ENCODE peak calls at places on chromosomes 5 and 9, in five cellular contexts. F is colonic mucosa, L is fibroblast of the aortic adventitia, R is hepatocyte, S is mesendoderm. D is an unnamed sample.
A peak's percentile ranks its signal among the peaks of the same experiment; 100 is the strongest.

GRCh38 chr5:6900828-6901227 is 187.6 kb downstream of the TENT4A start:
- DNase-seq in S (no peak), L (no peak), R (peak; percentile 65), F (peak; percentile 47), D (no peak)

GRCh38 chr9:13952906-13953305 is 361.0 kb downstream of the NFIB start:
- DNase-seq in F (no peak), L (no peak), S (no peak), R (no peak), D (no peak)

GRCh38 chr9:4228606-4229005 is 71.3 kb downstream of the GLIS3 start:
- DNase-seq in L (peak; percentile 60), F (peak; percentile 38), S (peak; percentile 10), R (peak; percentile 48), D (peak; percentile 19)

GRCh38 chr5:166781729-166782128 is 1509.7 kb upstream of the WWC1 start:
- DNase-seq in L (no peak), R (no peak), F (no peak), S (peak; percentile 87), D (no peak)

GRCh38 chr5:50853151-50853550 is 186.7 kb downstream of the PARP8 start:
- DNase-seq in F (no peak), R (no peak), L (no peak), S (no peak), D (no peak)

GRCh38 chr9:92315456-92315855 is 9.7 kb downstream of the NOL8 start:
- DNase-seq in F (no peak), S (no peak), R (no peak), L (no peak), D (no peak)

GRCh38 chr9:36386396-36386795 is 13.7 kb downstream of the RNF38 start:
- DNase-seq in L (no peak), R (no peak), S (peak; percentile 56), F (no peak), D (no peak)

GRCh38 chr9:69168709-69169217 is 5.3 kb upstream of the TJP2 start:
- DNase-seq in L (peak; percentile 43), S (peak; percentile 79), F (peak; percentile 64), R (peak; percentile 90), D (peak; percentile 68)

GRCh38 chr9:136283291-136284235 is 20.3 kb downstream of the CCDC187 start:
- DNase-seq in R (peak; percentile 86), S (peak; percentile 79), L (peak; percentile 68), F (peak; percentile 73), D (peak; percentile 42)

GRCh38 chr5:174410716-174411512 is 313.5 kb upstream of the MSX2 start:
- DNase-seq in R (no peak), S (peak; percentile 32), L (peak; percentile 27), F (no peak), D (no peak)

GRCh38 chr5:106956901-106957300 is 713.8 kb downstream of the EFNA5 start:
- DNase-seq in F (no peak), R (no peak), L (no peak), S (no peak), D (no peak)

GRCh38 chr5:51821697-51822096 is 438.4 kb downstream of the ISL1 start:
- DNase-seq in L (no peak), R (no peak), S (no peak), F (no peak), D (peak; percentile 7)

GRCh38 chr9:95131023-95131943 is 186.2 kb downstream of the FANCC start:
- DNase-seq in F (peak; percentile 82), S (peak; percentile 71), R (peak; percentile 88), L (peak; percentile 80), D (peak; percentile 52)

GRCh38 chr9:114869845-114870244 is 60.5 kb downstream of the TNFSF8 start:
- DNase-seq in F (peak; percentile 78), L (no peak), S (peak; percentile 78), R (peak; percentile 37), D (no peak)

GRCh38 chr5:76582252-76583162 is 40.7 kb downstream of the F2RL2 start:
- DNase-seq in F (no peak), R (peak; percentile 17), L (peak; percentile 79), S (peak; percentile 7), D (no peak)

GRCh38 chr9:80797427-80797825 is 891.9 kb downstream of the TLE1 start:
- DNase-seq in S (no peak), L (no peak), F (no peak), R (no peak), D (no peak)

GRCh38 chr9:37967681-37968080 is 63.8 kb upstream of the SLC25A51 start:
- DNase-seq in F (no peak), S (no peak), L (no peak), R (no peak), D (no peak)

GRCh38 chr9:14095272-14095671 is 218.7 kb downstream of the NFIB start:
- DNase-seq in S (no peak), R (no peak), F (no peak), L (no peak), D (no peak)

GRCh38 chr9:23041466-23041865 is 594.8 kb downstream of the DMRTA1 start:
- DNase-seq in L (no peak), S (no peak), F (no peak), R (no peak), D (no peak)
- H3K4me3 ChIP-seq in L (no peak overlapping the region), S (no peak overlapping the region), F (no peak overlapping the region), R (no peak overlapping the region), D (no peak overlapping the region)

DNA sequence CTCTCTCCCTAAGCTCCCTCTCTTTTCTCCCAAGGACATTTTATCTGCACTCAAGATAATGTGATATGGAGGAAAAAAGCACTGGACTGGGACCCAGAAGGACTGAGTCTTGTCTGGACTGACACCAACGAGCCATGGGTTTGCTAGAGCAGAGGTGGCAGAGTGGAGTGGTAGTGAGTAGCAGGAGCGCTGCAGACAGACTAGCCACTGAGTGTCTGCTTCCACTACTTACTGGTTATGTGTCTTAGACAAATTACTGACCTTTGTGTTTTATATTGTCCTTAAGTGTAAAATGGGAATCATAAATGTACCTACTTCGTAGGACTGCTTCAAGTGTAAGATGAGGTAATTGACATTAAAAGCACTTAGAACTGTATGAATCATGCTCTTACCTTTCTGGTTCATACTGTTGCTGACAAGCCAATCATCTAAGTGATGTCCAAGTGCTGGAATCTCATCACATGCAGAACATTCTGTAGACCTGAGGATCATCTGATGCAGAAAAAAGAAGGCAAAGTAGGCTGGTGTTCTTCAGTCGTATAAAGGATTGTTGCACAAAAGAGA is 12.5 kb upstream of the PRLR start:
- DNase-seq in S (no peak), R (no peak), F (no peak), L (no peak), D (no peak)
- H3K4me3 ChIP-seq in S (no peak overlapping the region), R (no peak overlapping the region), F (no peak overlapping the region), L (no peak overlapping the region), D (no peak overlapping the region)

DNA sequence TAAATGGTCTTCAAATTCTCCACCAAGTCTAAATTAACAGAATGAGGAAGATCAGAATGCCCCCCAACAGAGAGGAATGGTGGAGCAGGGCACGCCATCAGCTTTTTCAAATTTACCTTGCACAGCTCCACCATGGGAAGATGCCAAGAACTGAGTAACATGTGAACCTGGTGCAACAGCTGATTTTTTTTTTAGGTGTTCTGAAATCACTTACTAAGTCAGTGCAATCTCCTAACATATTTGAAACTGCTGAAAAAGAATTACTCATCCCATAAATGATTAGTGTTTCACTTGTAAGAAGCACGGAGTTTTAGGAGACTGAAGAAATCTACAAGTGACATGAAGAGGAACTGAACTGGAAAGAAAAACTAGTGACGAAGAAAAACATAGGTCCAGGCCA is 5.1 kb downstream of the TMEM245 start:
- DNase-seq in S (no peak), R (no peak), L (peak; percentile 67), F (no peak), D (peak; percentile 67)
- H3K4me3 ChIP-seq in S (no peak overlapping the region), R (no peak overlapping the region), L (no peak overlapping the region), F (no peak overlapping the region), D (no peak overlapping the region)

GRCh38 chr9:126619336-126619919 is 5.7 kb downstream of the LMX1B start:
- DNase-seq in L (no peak), F (no peak), S (no peak), R (no peak), D (no peak)

GRCh38 chr9:126618200-126618589 is 4.5 kb downstream of the LMX1B start:
- DNase-seq in S (no peak), R (no peak), F (no peak), L (no peak), D (no peak)

GRCh38 chr9:126617740-126618133 is 4.0 kb downstream of the LMX1B start:
- DNase-seq in R (no peak), F (no peak), L (no peak), S (no peak), D (no peak)

GRCh38 chr9:126617003-126617739 is 3.4 kb downstream of the LMX1B start:
- DNase-seq in L (no peak), S (no peak), F (no peak), R (no peak), D (no peak)

GRCh38 chr9:126618590-126619335 is 5.0 kb downstream of the LMX1B start:
- DNase-seq in S (peak; percentile 72), R (no peak), L (no peak), F (no peak), D (no peak)
- H3K4me3 ChIP-seq in S (no peak overlapping the region), R (no peak overlapping the region), L (no peak overlapping the region), F (no peak overlapping the region), D (no peak overlapping the region)

GRCh38 chr5:59125961-59126360 is 543.1 kb downstream of the RAB3C start:
- DNase-seq in R (no peak), S (no peak), L (peak; percentile 16), F (no peak), D (no peak)
- H3K4me3 ChIP-seq in R (no peak overlapping the region), S (no peak overlapping the region), L (no peak overlapping the region), F (no peak overlapping the region), D (no peak overlapping the region)

GRCh38 chr5:74031536-74031935 is 405.5 kb downstream of the ARHGEF28 start:
- DNase-seq in S (peak; percentile 69), F (no peak), L (no peak), R (no peak), D (no peak)
- H3K4me3 ChIP-seq in S (no peak overlapping the region), F (no peak overlapping the region), L (no peak overlapping the region), R (no peak overlapping the region), D (no peak overlapping the region)

DNA sequence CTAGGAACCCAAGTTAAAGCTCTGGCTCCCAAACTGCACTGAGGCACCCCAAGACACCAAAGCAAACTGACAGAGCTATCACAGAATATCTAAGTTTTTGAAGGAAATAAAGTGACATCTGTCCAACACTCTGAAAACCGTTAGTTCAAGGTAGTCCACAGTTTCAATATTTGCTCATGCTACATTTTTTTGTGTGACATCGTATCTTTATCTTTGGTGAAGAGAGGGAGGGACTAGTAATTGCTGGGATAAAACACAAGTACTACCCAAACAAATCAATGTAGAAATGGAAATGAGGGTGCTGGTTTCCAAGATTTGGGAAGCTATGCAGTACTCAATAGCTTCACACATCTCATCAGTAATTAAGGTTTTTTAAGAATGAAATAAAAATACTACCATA is 20.6 kb downstream of the LIFR start:
- DNase-seq in L (no peak), S (no peak), R (no peak), F (no peak), D (no peak)
- H3K4me3 ChIP-seq in L (no peak overlapping the region), S (no peak overlapping the region), R (no peak overlapping the region), F (no peak overlapping the region), D (no peak overlapping the region)